ENCODE peak calls at places on chromosomes 6 and 20, in seven cellular contexts. O, Z, J, Q, C, W and H are unnamed samples.

GRCh38 chr6:116328528-116328903 is 42.2 kb upstream of the DSE start:
- DNase-seq in O (no peak), Z (no peak), J (no peak), Q (no peak), C (no peak), W (no peak), H (no peak)

GRCh38 chr20:34010405-34010895 is 16.7 kb downstream of the RALY start:
- DNase-seq in O (no peak), Z (no peak), J (no peak), Q (no peak), C (no peak), W (no peak), H (no peak)

GRCh38 chr20:20860078-20860806 is 147.8 kb upstream of the RALGAPA2 start:
- DNase-seq in O (peak), Z (peak), J (peak), Q (peak), C (peak), W (peak), H (peak)

GRCh38 chr20:40160151-40160550 is 528.9 kb downstream of the MAFB start:
- DNase-seq in O (peak), Z (no peak), J (peak), Q (peak), C (peak), W (peak), H (peak)

GRCh38 chr6:106860940-106861339 is 113.6 kb downstream of the CD24 start:
- DNase-seq in O (no peak), Z (no peak), J (no peak), Q (no peak), C (no peak), W (no peak), H (no peak)

GRCh38 chr6:68572525-68572924 is 62.6 kb upstream of the ADGRB3 start:
- DNase-seq in O (peak), Z (no peak), J (no peak), Q (no peak), C (no peak), W (no peak), H (peak)

GRCh38 chr6:50410577-50410976 is 302.7 kb upstream of the TFAP2D start:
- DNase-seq in O (no peak), Z (no peak), J (no peak), Q (no peak), C (no peak), W (no peak), H (no peak)

GRCh38 chr6:24376875-24377274 is 19.0 kb upstream of the DCDC2 start:
- DNase-seq in O (no peak), Z (no peak), J (no peak), Q (no peak), C (no peak), W (no peak), H (no peak)

GRCh38 chr20:33789109-33789857 is 21.9 kb upstream of the CHMP4B start:
- DNase-seq in O (peak), Z (peak), J (peak), Q (peak), C (peak), W (peak), H (peak)

GRCh38 chr6:499617-500016 is 108.1 kb downstream of the IRF4 start:
- DNase-seq in O (no peak), Z (no peak), J (no peak), Q (no peak), C (no peak), W (no peak), H (no peak)

GRCh38 chr6:83352413-83352812 is 78.4 kb downstream of the ME1 start:
- DNase-seq in O (no peak), Z (no peak), J (no peak), Q (no peak), C (no peak), W (no peak), H (no peak)

GRCh38 chr6:27471365-27472115 is 1.4 kb downstream of the ZNF184 start:
- DNase-seq in O (no peak), Z (no peak), J (no peak), Q (no peak), C (no peak), W (no peak), H (peak)

GRCh38 chr6:423062-423798 is 31.7 kb downstream of the IRF4 start:
- DNase-seq in O (no peak), Z (no peak), J (no peak), Q (no peak), C (no peak), W (no peak), H (no peak)

GRCh38 chr6:20014508-20014907 is 177.3 kb downstream of the ID4 start:
- DNase-seq in O (no peak), Z (no peak), J (no peak), Q (no peak), C (no peak), W (no peak), H (no peak)

GRCh38 chr6:161682982-161683381 is 409.1 kb upstream of the AGPAT4 start:
- DNase-seq in O (no peak), Z (no peak), J (no peak), Q (no peak), C (no peak), W (no peak), H (no peak)

GRCh38 chr20:51955756-51956155 is 153.4 kb upstream of the SALL4 start:
- DNase-seq in O (no peak), Z (no peak), J (no peak), Q (no peak), C (no peak), W (no peak), H (no peak)

GRCh38 chr6:7311920-7312615 is 931 bp downstream of the SSR1 start:
- DNase-seq in O (peak), Z (no peak), J (no peak), Q (no peak), C (no peak), W (no peak), H (peak)

GRCh38 chr6:111482236-111482958 is 621 bp downstream of the REV3L start:
- DNase-seq in O (no peak), Z (peak), J (peak), Q (peak), C (peak), W (peak), H (peak)

GRCh38 chr6:165636415-165637048 is 26.5 kb downstream of the PDE10A start:
- DNase-seq in O (no peak), Z (no peak), J (no peak), Q (no peak), C (no peak), W (no peak), H (no peak)

GRCh38 chr6:165638530-165638929 is 24.5 kb downstream of the PDE10A start:
- DNase-seq in O (no peak), Z (no peak), J (no peak), Q (no peak), C (no peak), W (no peak), H (no peak)

GRCh38 chr6:165636015-165636414 is 27.0 kb downstream of the PDE10A start:
- DNase-seq in O (no peak), Z (no peak), J (no peak), Q (no peak), C (no peak), W (no peak), H (no peak)

GRCh38 chr6:165634486-165634885 is 28.6 kb downstream of the PDE10A start:
- DNase-seq in O (no peak), Z (no peak), J (no peak), Q (no peak), C (no peak), W (no peak), H (no peak)

DNA sequence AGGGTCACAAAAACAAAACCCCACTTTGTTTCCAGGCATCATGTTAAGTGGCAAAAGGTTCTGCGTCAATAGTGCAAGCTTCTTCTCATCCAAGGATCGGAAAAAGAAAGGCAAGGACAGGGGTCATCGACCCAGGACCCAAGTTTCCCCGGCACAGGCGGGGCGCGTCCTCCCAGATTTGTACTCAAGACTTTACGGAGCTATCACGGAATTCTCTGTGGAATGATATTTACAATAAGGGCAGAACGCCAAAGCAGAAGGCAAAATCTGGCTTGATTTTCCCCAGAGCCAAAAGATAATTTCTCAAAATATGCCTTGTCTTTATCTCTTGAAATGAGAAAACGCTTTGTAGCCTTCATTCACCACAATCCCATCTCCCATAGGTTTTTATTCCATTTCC is 25.4 kb downstream of the PDE10A start:
- DNase-seq in O (no peak), Z (no peak), J (no peak), Q (no peak), C (peak), W (no peak), H (no peak)
- TF ChIP-seq POLR2A in O (no peak), Z (no peak), J (no peak), Q (no peak), C (no peak), W (no peak), H (no peak)

GRCh38 chr20:41277049-41277448 is 40.5 kb downstream of the ZHX3 start:
- DNase-seq in O (no peak), Z (no peak), J (no peak), Q (no peak), C (no peak), W (no peak), H (no peak)

GRCh38 chr20:41273445-41273844 is 44.1 kb downstream of the ZHX3 start:
- DNase-seq in O (no peak), Z (no peak), J (no peak), Q (no peak), C (no peak), W (no peak), H (no peak)

GRCh38 chr20:41275181-41275793 is 42.2 kb downstream of the ZHX3 start:
- DNase-seq in O (no peak), Z (no peak), J (no peak), Q (peak), C (peak), W (no peak), H (no peak)

GRCh38 chr20:41276317-41276751 is 41.2 kb downstream of the ZHX3 start:
- DNase-seq in O (no peak), Z (peak), J (peak), Q (no peak), C (no peak), W (no peak), H (no peak)

DNA sequence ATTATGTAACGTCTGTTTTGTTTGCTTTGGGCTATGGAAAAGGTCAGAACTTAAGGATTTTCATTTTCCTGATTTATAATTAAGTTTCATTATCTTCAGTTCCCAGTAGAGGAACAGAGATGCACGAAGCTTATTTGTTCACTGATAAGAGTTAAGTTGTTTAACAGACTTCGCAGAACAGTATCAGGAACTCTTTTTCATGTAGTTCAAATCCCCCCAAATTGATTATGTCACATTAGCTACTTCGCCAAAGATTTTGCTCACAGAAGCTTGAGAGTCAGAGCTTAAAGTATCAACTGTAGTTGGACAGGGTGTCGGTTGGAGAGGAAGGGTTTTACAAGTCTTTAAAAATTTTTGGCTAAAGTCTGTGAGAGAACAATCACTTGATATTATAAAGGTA is 43.4 kb downstream of the ZHX3 start:
- DNase-seq in O (no peak), Z (no peak), J (no peak), Q (no peak), C (no peak), W (no peak), H (no peak)
- TF ChIP-seq POLR2A in O (no peak), Z (no peak), J (no peak), Q (no peak), C (no peak), W (no peak), H (no peak)

GRCh38 chr20:62929051-62929538 is 2.8 kb upstream of the DIDO1 start:
- DNase-seq in O (peak), Z (peak), J (peak), Q (peak), C (peak), W (peak), H (peak)
- TF ChIP-seq POLR2A in O (no peak), Z (no peak), J (peak), Q (no peak), C (no peak), W (no peak), H (no peak)

GRCh38 chr6:119328866-119329806 is 20.4 kb downstream of the MAN1A1 start:
- DNase-seq in O (no peak), Z (no peak), J (no peak), Q (no peak), C (no peak), W (no peak), H (peak)
- TF ChIP-seq POLR2A in O (no peak), Z (no peak), J (no peak), Q (no peak), C (no peak), W (no peak), H (no peak)

GRCh38 chr20:13220194-13220856 is 749 bp upstream of the ISM1 start:
- DNase-seq in O (no peak), Z (peak), J (peak), Q (peak), C (peak), W (peak), H (peak)
- TF ChIP-seq POLR2A in O (no peak), Z (no peak), J (peak), Q (no peak), C (no peak), W (peak), H (no peak)

GRCh38 chr20:45436732-45437485 is 21.0 kb downstream of the PIGT start:
- DNase-seq in O (peak), Z (peak), J (peak), Q (peak), C (peak), W (peak), H (peak)
- TF ChIP-seq POLR2A in O (peak), Z (peak), J (peak), Q (no peak), C (no peak), W (no peak), H (no peak)

DNA sequence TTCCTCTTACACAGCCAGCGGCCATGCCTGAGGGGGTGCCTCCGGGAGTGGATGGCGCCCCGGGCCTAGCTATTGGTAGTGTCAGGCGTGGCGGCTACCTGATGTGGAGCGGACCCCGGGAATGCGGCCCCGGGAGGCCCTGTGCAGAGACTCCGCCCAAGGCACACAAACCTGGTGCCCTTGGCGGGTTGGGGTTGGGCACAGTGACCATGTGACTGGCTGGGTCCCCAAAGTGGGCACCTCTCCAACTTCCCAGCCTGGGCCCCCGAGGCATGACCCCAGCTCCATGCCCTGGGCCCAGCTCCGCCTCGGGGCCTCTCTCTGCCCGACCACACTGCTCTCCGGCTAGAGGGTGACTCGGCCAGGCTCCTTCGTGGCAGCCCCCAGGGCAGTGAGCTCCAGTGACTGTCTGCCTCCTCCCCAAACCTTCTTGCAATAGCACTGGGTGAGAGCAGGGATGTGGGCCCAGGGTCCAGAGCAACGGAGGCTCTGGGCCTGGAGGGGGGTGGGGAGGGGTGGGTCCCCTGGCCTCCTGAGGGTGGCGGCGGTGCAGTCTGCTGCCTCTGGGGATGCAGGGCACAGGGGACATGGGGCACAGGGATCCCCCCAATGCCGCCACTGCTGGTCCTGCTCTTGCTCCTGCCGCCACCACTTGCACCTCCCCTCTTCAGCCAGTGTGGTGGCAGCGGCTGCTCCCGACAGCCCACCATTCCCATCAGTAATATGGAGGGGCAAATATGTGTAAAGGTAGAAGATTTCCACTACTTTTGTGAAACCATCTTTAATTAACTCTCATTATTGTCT is 942.9 kb upstream of the EPHA7 start:
- DNase-seq in O (no peak), Z (no peak), J (peak), Q (no peak), C (no peak), W (no peak), H (no peak)
- TF ChIP-seq POLR2A in O (no peak), Z (no peak), J (no peak), Q (no peak), C (no peak), W (no peak), H (no peak)